ENCODE peak calls at places on chromosomes 16 and 17, in nine cellular contexts. R is nucleus accumbens; M is naive thymus-derived CD8-positive, alpha-beta T cell; W is fibroblast of pulmonary artery; B is cortex of kidney; S is stimulated activated CD8-positive, alpha-beta memory T cell treated with anti-CD3 and anti-CD28 coated beads, Interleukin-7, amount 100 ng/mL, for 1 hour; D is activated CD8-positive, alpha-beta T cell treated with anti-CD3 and anti-CD28 coated beads, Interleukin-2, amount 10 ng/mL, durations not matched to agents 7 days and 5 days; H is NCI-H2029 treated with DMSO at 0.1 percent for 48 hours; Y is iPS DF 6.9. N is an unnamed sample.

GRCh38 chr17:83192161-83192788 is 112.9 kb downstream of the METRNL start:
- DNase-seq in R (no peak), M (no peak), W (no peak), B (no peak), S (no peak), D (no peak), H (no peak), Y (no peak), N (no peak)

GRCh38 chr16:20918486-20919239 is 18.1 kb downstream of the LYRM1 start:
- DNase-seq in R (no peak), M (no peak), W (peak; percentile 70), B (no peak), S (no peak), D (no peak), H (no peak), Y (no peak), N (no peak)

GRCh38 chr16:87555647-87556046 is 46.7 kb upstream of the JPH3 start:
- DNase-seq in R (no peak), M (no peak), W (no peak), B (no peak), S (no peak), D (no peak), H (no peak), Y (no peak), N (no peak)

GRCh38 chr17:63035695-63036094 is 69.7 kb downstream of the TANC2 start:
- DNase-seq in R (no peak), M (no peak), W (no peak), B (no peak), S (no peak), D (no peak), H (no peak), Y (no peak), N (no peak)

GRCh38 chr17:50651661-50652060 is 17.0 kb downstream of the ABCC3 start:
- DNase-seq in R (no peak), M (no peak), W (no peak), B (no peak), S (no peak), D (no peak), H (no peak), Y (no peak), N (no peak)

GRCh38 chr16:87725596-87726235 is 40.1 kb downstream of the KLHDC4 start:
- DNase-seq in R (peak; percentile 47), M (no peak), W (peak; percentile 30), B (no peak), S (no peak), D (no peak), H (no peak), Y (no peak), N (no peak)

GRCh38 chr17:18225562-18226283 is at the start of gene LLGL1:
- DNase-seq in R (no peak), M (no peak), W (no peak), B (no peak), S (peak; percentile 14), D (no peak), H (no peak), Y (no peak), N (no peak)

GRCh38 chr16:67396159-67396774 is 3.0 kb upstream of the TPPP3 start:
- DNase-seq in R (peak; percentile 40), M (no peak), W (peak; percentile 65), B (no peak), S (no peak), D (no peak), H (no peak), Y (no peak), N (peak; percentile 85)

GRCh38 chr16:57479043-57479421 is 7.3 kb downstream of the DOK4 start:
- DNase-seq in R (peak; percentile 25), M (no peak), W (no peak), B (no peak), S (no peak), D (no peak), H (no peak), Y (no peak), N (no peak)

GRCh38 chr16:79965718-79966117 is 365.2 kb upstream of the MAF start:
- DNase-seq in R (no peak), M (no peak), W (no peak), B (no peak), S (no peak), D (no peak), H (no peak), Y (no peak), N (no peak)

GRCh38 chr17:65092262-65092661 is 35.7 kb upstream of the GNA13 start:
- DNase-seq in R (no peak), M (no peak), W (no peak), B (no peak), S (no peak), D (no peak), H (no peak), Y (no peak), N (no peak)

GRCh38 chr16:58644765-58645487 is 15.3 kb upstream of the CNOT1 start:
- DNase-seq in R (no peak), M (no peak), W (no peak), B (no peak), S (no peak), D (no peak), H (no peak), Y (no peak), N (no peak)

GRCh38 chr17:79671387-79671752 is 59.4 kb upstream of the ENPP7 start:
- DNase-seq in R (no peak), M (no peak), W (no peak), B (no peak), S (no peak), D (no peak), H (no peak), Y (no peak), N (no peak)

GRCh38 chr16:2151188-2152091 is 3.0 kb downstream of the RAB26 start:
- DNase-seq in R (no peak), M (no peak), W (no peak), B (no peak), S (no peak), D (no peak), H (no peak), Y (no peak), N (no peak)

GRCh38 chr17:61617261-61617660 is 26.2 kb upstream of the NACA2 start:
- DNase-seq in R (no peak), M (no peak), W (no peak), B (no peak), S (no peak), D (no peak), H (no peak), Y (no peak), N (no peak)